ENCODE peak calls at places on chromosomes 4 and X, in eight cellular contexts. V is right atrium auricular region, F is A549, Y is right lobe of liver, T is ascending aorta, Z is epithelial cell of esophagus, U is colonic mucosa, D is MM.1S. W is an unnamed sample.

GRCh38 chr4:16122225-16122624 is 38.4 kb upstream of the PROM1 start:
- DNase-seq in V (no peak), F (no peak), Y (no peak), T (no peak), Z (no peak), U (peak), D (no peak), W (no peak)

GRCh38 chr4:1760521-1761001 is 32.5 kb upstream of the FGFR3 start:
- DNase-seq in V (no peak), F (peak), Y (no peak), T (no peak), Z (no peak), U (no peak), D (no peak), W (no peak)

GRCh38 chr4:72063726-72064125 is 31.9 kb downstream of the NPFFR2 start:
- DNase-seq in V (no peak), F (no peak), Y (no peak), T (no peak), Z (no peak), U (no peak), D (no peak), W (no peak)

GRCh38 chrX:11146411-11146810 is 35.3 kb downstream of the HCCS start:
- DNase-seq in V (no peak), F (no peak), Y (no peak), T (no peak), Z (no peak), U (no peak), D (no peak), W (peak)

GRCh38 chr4:163536101-163536500 is 41.6 kb downstream of the TMA16 start:
- DNase-seq in V (no peak), F (no peak), Y (no peak), T (no peak), Z (no peak), U (no peak), D (no peak), W (no peak)

GRCh38 chr4:53906786-53907185 is 157.6 kb downstream of the CHIC2 start:
- DNase-seq in V (no peak), F (no peak), Y (no peak), T (no peak), Z (no peak), U (no peak), D (no peak), W (no peak)

GRCh38 chr4:183527326-183527725 is 22.5 kb downstream of the ING2 start:
- DNase-seq in V (no peak), F (no peak), Y (no peak), T (no peak), Z (no peak), U (no peak), D (no peak), W (no peak)

GRCh38 chr4:140018931-140019618 is 134.9 kb downstream of the MAML3 start:
- DNase-seq in V (no peak), F (peak), Y (no peak), T (no peak), Z (no peak), U (no peak), D (no peak), W (no peak)

GRCh38 chr4:54403700-54404453 is 174.8 kb downstream of the PDGFRA start:
- DNase-seq in V (no peak), F (no peak), Y (no peak), T (no peak), Z (no peak), U (no peak), D (no peak), W (no peak)

GRCh38 chrX:34557733-34558132 is 99.4 kb downstream of the TMEM47 start:
- DNase-seq in V (no peak), F (no peak), Y (no peak), T (no peak), Z (no peak), U (no peak), D (no peak), W (no peak)

GRCh38 chr4:41692717-41693345 is 55.7 kb downstream of the PHOX2B start:
- DNase-seq in V (no peak), F (peak), Y (no peak), T (no peak), Z (peak), U (peak), D (peak), W (no peak)

GRCh38 chr4:38185406-38185805 is 225.2 kb downstream of the PTTG2 start:
- DNase-seq in V (no peak), F (no peak), Y (no peak), T (no peak), Z (no peak), U (no peak), D (no peak), W (no peak)

GRCh38 chr4:17814140-17814539 is 3.4 kb downstream of the NCAPG start:
- DNase-seq in V (no peak), F (no peak), Y (no peak), T (no peak), Z (peak), U (no peak), D (no peak), W (no peak)

GRCh38 chr4:1939664-1940509 is 68.7 kb downstream of the NSD2 start:
- DNase-seq in V (no peak), F (no peak), Y (no peak), T (no peak), Z (peak), U (no peak), D (no peak), W (peak)

GRCh38 chr4:140635606-140636005 is 66.8 kb upstream of the UCP1 start:
- DNase-seq in V (no peak), F (peak), Y (peak), T (no peak), Z (peak), U (peak), D (no peak), W (no peak)

GRCh38 chrX:1451676-1452496 is 823 bp downstream of the ASMTL start:
- DNase-seq in V (no peak), F (no peak), Y (no peak), T (no peak), Z (no peak), U (peak), D (no peak), W (no peak)

GRCh38 chrX:107971636-107972035 is 10.5 kb downstream of the TEX13B start:
- DNase-seq in V (no peak), F (no peak), Y (no peak), T (no peak), Z (no peak), U (no peak), D (no peak), W (no peak)
- TF ChIP-seq CTCF in V (no peak), F (no peak), Y (no peak), T (no peak), Z (no peak), U (no peak), D (no peak), W (no peak)

DNA sequence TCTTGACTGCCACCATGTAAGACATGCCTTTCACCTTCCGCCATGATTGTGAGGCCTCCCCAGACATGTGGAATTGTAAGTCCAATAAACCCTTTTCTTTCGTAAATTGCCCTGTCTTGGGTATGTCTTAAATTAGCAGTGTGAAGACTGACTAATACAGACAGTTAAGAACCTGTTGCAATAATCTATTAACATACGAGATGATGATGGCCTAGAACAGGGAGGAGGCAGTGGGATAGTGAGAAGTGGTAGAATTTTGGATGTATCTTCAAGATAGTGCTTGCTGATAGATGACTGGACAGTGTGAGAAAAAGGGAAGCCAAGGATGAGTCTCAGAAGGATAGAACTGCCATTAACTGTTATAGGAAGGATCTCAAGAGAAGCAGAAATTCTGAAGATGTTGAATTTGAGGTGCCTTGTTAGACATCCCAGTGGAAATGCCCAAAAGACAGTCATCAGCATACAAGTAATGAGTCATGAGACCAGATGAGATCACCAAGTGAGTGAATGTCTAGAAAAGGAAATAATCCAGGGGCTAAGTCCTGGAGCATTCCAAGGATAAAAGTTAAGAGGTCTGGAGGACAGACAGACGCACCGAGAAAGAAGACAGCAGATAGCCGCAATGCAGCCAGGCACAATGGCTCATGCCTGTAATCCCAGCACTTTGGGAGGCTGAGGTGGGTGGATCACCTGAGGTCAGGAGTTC is 38.8 kb upstream of the UGDH start:
- DNase-seq in V (no peak), F (peak), Y (no peak), T (no peak), Z (peak), U (no peak), D (no peak), W (no peak)
- H3K4me3 ChIP-seq in V (no peak), F (no peak), Y (no peak), T (no peak), Z (no peak), U (no peak), D (no peak), W (no peak)

GRCh38 chrX:57155171-57155570 is 18.0 kb upstream of the SPIN2A start:
- DNase-seq in V (no peak), F (no peak), Y (no peak), T (no peak), Z (peak), U (peak), D (no peak), W (no peak)

DNA sequence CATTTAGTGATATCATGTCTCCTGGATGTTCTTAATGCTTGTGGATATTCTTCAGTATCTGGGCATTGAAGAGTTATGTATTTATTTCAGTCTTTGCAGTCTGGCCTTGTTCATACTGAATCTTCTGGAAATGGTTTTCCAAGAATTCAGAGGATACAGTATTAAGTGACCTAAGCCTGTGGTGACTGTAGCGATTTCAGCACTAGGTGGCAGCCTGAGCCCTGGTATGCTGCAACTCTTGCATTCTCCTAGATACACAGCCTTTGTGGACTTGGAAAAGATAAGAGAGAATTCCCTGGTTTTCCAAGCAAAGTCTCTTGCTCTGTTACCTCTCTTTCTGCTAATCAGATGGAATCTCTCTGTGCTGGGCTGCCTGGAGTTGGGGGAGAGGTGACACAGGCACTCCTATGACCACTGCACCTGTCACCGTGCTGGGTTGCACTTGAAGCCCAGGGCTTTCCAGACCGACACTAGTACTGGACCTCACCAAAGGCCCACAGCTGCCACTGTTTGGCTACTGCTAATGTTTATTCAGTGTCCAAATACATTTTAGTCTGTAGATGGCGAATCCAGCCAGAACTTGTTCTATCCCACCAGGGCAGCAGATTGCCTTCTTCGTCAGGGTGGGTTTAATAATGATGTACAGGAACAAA is 19.3 kb upstream of the SPIN2A start:
- DNase-seq in V (no peak), F (peak), Y (no peak), T (no peak), Z (peak), U (peak), D (peak), W (peak)
- TF ChIP-seq CTCF in V (peak), F (peak), Y (peak), T (peak), Z (peak), U (no peak), D (peak), W (peak)

GRCh38 chr4:171025776-171026175 is 787.4 kb upstream of the GALNTL6 start:
- DNase-seq in V (no peak), F (no peak), Y (no peak), T (no peak), Z (peak), U (no peak), D (no peak), W (no peak)

GRCh38 chr4:171022698-171023378 is 790.4 kb upstream of the GALNTL6 start:
- DNase-seq in V (no peak), F (no peak), Y (no peak), T (no peak), Z (no peak), U (no peak), D (no peak), W (no peak)

GRCh38 chr4:171024720-171025303 is 788.4 kb upstream of the GALNTL6 start:
- DNase-seq in V (no peak), F (no peak), Y (no peak), T (no peak), Z (no peak), U (no peak), D (no peak), W (no peak)

DNA sequence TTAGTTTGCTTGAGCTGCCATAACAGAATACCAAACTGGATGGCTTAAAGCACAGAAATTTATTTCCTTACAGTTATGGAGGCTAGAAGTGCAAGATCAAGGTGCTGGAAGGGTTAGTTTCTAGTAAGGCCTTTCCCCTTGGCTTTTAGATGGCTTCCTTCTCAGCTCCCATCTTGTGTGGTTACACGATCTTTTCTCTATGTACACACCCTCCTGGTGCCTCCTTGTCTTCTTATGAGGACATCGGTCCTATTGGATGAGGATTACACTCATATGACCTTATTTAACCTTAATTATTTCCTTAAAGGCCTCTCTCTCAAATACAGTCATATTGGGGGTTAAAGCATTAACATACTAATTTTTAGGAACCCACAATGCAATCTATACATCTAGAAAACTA is 787.9 kb upstream of the GALNTL6 start:
- DNase-seq in V (no peak), F (no peak), Y (no peak), T (no peak), Z (no peak), U (no peak), D (no peak), W (no peak)
- H3K4me3 ChIP-seq in V (no peak), F (no peak), Y (no peak), T (no peak), Z (no peak), U (no peak), D (no peak), W (no peak)

W was measured in LNCaP clone FGC.